ENCODE peak calls at places on chromosomes 13 and 19, in ten cellular contexts. J is GM12891, C is transverse colon, O is HCT116, B is HepG2, W is spleen, V is suprapubic skin, E is breast epithelium, P is GM23338, R is stomach. U is an unnamed sample.

GRCh38 chr13:114135731-114136171 is 3.3 kb upstream of the RASA3 start:
- DNase-seq in J (no peak), C (no peak), O (no peak), B (no peak), W (peak; percentile 74), V (no peak), E (no peak), P (no peak), R (no peak), U (peak; percentile 41)

GRCh38 chr13:42999491-42999890 is 7.5 kb upstream of the EPSTI1 start:
- DNase-seq in J (no peak), C (no peak), O (no peak), B (no peak), W (no peak), V (no peak), E (no peak), P (no peak), R (no peak), U (no peak)

GRCh38 chr13:105343134-105343806 is 1192.2 kb downstream of the EFNB2 start:
- DNase-seq in J (no peak), C (no peak), O (no peak), B (no peak), W (no peak), V (no peak), E (no peak), P (no peak), R (no peak), U (no peak)

GRCh38 chr13:110471833-110472162 is 89.7 kb downstream of the RAB20 start:
- DNase-seq in J (peak; percentile 80), C (peak; percentile 60), O (no peak), B (no peak), W (peak; percentile 87), V (no peak), E (no peak), P (no peak), R (peak; percentile 35), U (peak; percentile 77)

GRCh38 chr13:42946927-42947326 is 45.1 kb downstream of the EPSTI1 start:
- DNase-seq in J (no peak), C (no peak), O (no peak), B (no peak), W (no peak), V (no peak), E (no peak), P (no peak), R (no peak), U (no peak)

GRCh38 chr19:6056282-6056741 is 54.0 kb downstream of the RFX2 start:
- DNase-seq in J (no peak), C (peak; percentile 62), O (no peak), B (peak; percentile 56), W (no peak), V (no peak), E (peak; percentile 50), P (no peak), R (no peak), U (no peak)

GRCh38 chr13:24134772-24135171 is 25.7 kb upstream of the SPATA13 start:
- DNase-seq in J (no peak), C (no peak), O (no peak), B (no peak), W (no peak), V (no peak), E (no peak), P (no peak), R (no peak), U (no peak)

GRCh38 chr13:36341718-36342117 is 4.5 kb downstream of the SPART start:
- DNase-seq in J (no peak), C (no peak), O (no peak), B (no peak), W (no peak), V (no peak), E (no peak), P (no peak), R (no peak), U (no peak)

GRCh38 chr19:46393456-46394397 is 19.6 kb downstream of the CCDC8 start:
- DNase-seq in J (no peak), C (no peak), O (no peak), B (no peak), W (peak; percentile 59), V (no peak), E (no peak), P (no peak), R (no peak), U (peak; percentile 58)

GRCh38 chr19:10655457-10656312 is 1.5 kb downstream of the ILF3 start:
- DNase-seq in J (no peak), C (peak; percentile 18), O (no peak), B (peak; percentile 12), W (no peak), V (no peak), E (no peak), P (peak; percentile 40), R (no peak), U (no peak)

GRCh38 chr19:1093330-1093729 is 1.8 kb downstream of the POLR2E start:
- DNase-seq in J (no peak), C (no peak), O (no peak), B (no peak), W (no peak), V (no peak), E (no peak), P (no peak), R (no peak), U (no peak)

GRCh38 chr19:1094655-1094977 is 559 bp downstream of the POLR2E start:
- DNase-seq in J (no peak), C (no peak), O (no peak), B (no peak), W (no peak), V (no peak), E (no peak), P (no peak), R (no peak), U (no peak)

GRCh38 chr19:1093811-1094553 is 1.2 kb downstream of the POLR2E start:
- DNase-seq in J (no peak), C (no peak), O (no peak), B (peak; percentile 29), W (no peak), V (no peak), E (no peak), P (no peak), R (no peak), U (no peak)

GRCh38 chr19:1097810-1098176 is 2.6 kb upstream of the POLR2E start:
- DNase-seq in J (no peak), C (no peak), O (no peak), B (peak; percentile 89), W (no peak), V (no peak), E (no peak), P (no peak), R (no peak), U (no peak)

GRCh38 chr19:1094978-1095701 is at the start of gene POLR2E:
- DNase-seq in J (peak; percentile 98), C (peak; percentile 99), O (peak; percentile 94), B (peak; percentile 94), W (peak; percentile 100), V (peak; percentile 99), E (peak; percentile 99), P (peak; percentile 98), R (peak; percentile 99), U (peak; percentile 100)
- TF ChIP-seq POLR2AphosphoS5 in J (peak; percentile 51), C (peak; percentile 94), O (peak; percentile 89), B (peak; percentile 70), W (peak; percentile 95), V (peak; percentile 68), E (peak; percentile 75), P (peak; percentile 91), R (peak; percentile 96), U (peak; percentile 96)

GRCh38 chr19:55341191-55342043 is 1.7 kb downstream of the KMT5C start:
- DNase-seq in J (peak; percentile 92), C (peak; percentile 87), O (peak; percentile 21), B (peak; percentile 40), W (no peak), V (peak; percentile 78), E (peak; percentile 61), P (peak; percentile 92), R (peak; percentile 77), U (peak; percentile 91)
- TF ChIP-seq POLR2AphosphoS5 in J (no peak), C (peak; percentile 52), O (no peak), B (no peak), W (peak; percentile 12), V (no peak), E (no peak), P (peak; percentile 41), R (no peak), U (peak; percentile 8)

GRCh38 chr19:1507192-1507660 is 5.6 kb downstream of the ADAMTSL5 start:
- DNase-seq in J (no peak), C (no peak), O (no peak), B (no peak), W (no peak), V (no peak), E (no peak), P (no peak), R (no peak), U (peak; percentile 69)

GRCh38 chr19:1508507-1508856 is 4.3 kb downstream of the ADAMTSL5 start:
- DNase-seq in J (no peak), C (no peak), O (no peak), B (no peak), W (no peak), V (no peak), E (no peak), P (no peak), R (no peak), U (no peak)

GRCh38 chr19:1509589-1510441 is 3.0 kb downstream of the ADAMTSL5 start:
- DNase-seq in J (no peak), C (no peak), O (no peak), B (no peak), W (no peak), V (no peak), E (no peak), P (no peak), R (no peak), U (no peak)

GRCh38 chr19:1505991-1506881 is 6.6 kb downstream of the ADAMTSL5 start:
- DNase-seq in J (no peak), C (no peak), O (no peak), B (no peak), W (no peak), V (no peak), E (no peak), P (no peak), R (no peak), U (peak; percentile 65)

DNA sequence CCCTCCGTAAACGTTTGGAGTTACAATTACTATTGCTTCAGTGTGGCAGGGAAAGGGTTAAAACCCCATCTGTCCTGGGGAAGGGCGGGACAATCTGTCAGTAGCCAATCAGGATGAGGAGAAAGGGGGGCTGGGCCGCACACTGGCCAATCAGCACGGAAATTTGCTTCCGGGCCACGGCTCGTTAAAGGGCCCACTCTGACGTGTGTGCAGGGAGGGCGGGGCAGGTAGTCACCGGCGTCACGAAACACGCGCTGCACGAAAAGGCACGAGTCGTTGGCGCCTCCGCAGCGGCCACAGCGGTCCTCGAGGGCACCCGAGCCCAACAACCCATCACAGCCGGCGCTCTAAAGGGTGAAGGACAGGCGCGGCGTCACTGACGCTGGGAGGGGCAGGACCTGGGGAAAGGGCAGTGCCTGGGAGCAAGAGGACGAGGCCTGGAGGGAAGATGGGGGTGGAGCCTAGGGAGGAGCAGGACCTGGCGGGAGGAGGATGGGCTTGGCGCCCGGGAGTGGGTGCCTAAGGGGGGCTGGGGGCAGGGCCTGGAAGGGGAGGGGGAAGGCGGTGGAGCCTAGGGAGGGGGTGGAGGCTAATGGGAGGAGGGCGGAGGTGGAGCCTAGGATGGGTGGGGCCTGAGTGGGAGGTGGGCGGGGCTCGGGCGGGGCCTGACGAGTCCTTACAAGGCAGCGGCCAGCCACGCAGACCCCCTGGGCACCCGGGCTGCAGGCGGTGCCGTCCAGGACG is 4.9 kb downstream of the ADAMTSL5 start:
- DNase-seq in J (peak; percentile 87), C (peak; percentile 93), O (peak; percentile 94), B (peak; percentile 54), W (peak; percentile 92), V (peak; percentile 97), E (peak; percentile 93), P (peak; percentile 98), R (peak; percentile 89), U (peak; percentile 97)
- TF ChIP-seq POLR2AphosphoS5 in J (no peak), C (no peak), O (peak; percentile 57), B (no peak), W (peak; percentile 67), V (no peak), E (peak; percentile 75), P (peak; percentile 66), R (peak; percentile 40), U (no peak)

GRCh38 chr19:4513248-4513647 is 5.0 kb downstream of the PLIN4 start:
- DNase-seq in J (no peak), C (no peak), O (no peak), B (no peak), W (no peak), V (no peak), E (no peak), P (no peak), R (no peak), U (no peak)
- TF ChIP-seq POLR2AphosphoS5 in J (no peak), C (no peak), O (no peak), B (no peak), W (no peak), V (no peak), E (no peak), P (no peak), R (no peak), U (no peak)